ENCODE peak calls at places on chromosomes 4 and X, in ten cellular contexts. One of them, this sample, is unnamed.

GRCh38 chr4:14178421-14178820 is 550.9 kb upstream of the BOD1L1 start:
- DNase-seq in astrocyte of the cerebellum: no peak
- DNase-seq in mucosa of gallbladder: peak; percentile 22
- DNase-seq in posterior vena cava: no peak
- DNase-seq in iris pigment epithelial cell: peak; percentile 57
- DNase-seq in HT-29: peak; percentile 72
- DNase-seq in activated T-helper 2 cell treated with anti-CD3 and anti-CD28 coated beads, Interferon-gamma antibody, Interleukin-2, Interleukin-4, amounts not matched to agents 10 μg/mL and 5 μg/mL and 100 μg/mL, durations not matched to agents 14 hours and 24 hours and 36 hours: no peak
- DNase-seq in epithelial cell of esophagus: peak; percentile 68
- DNase-seq in activated T-cell treated with anti-CD3 and anti-CD28 coated beads for 48 hours: no peak
- DNase-seq in activated CD8-positive, alpha-beta T cell treated with anti-CD3 and anti-CD28 coated beads, Interleukin-2, amount 10 ng/mL, durations not matched to agents 7 days and 5 days: peak; percentile 22
- DNase-seq in this sample: no peak

GRCh38 chr4:87060957-87061356 is 126.1 kb downstream of the AFF1 start:
- DNase-seq in HT-29: peak; percentile 83
- DNase-seq in mucosa of gallbladder: no peak
- DNase-seq in activated T-helper 2 cell treated with anti-CD3 and anti-CD28 coated beads, Interferon-gamma antibody, Interleukin-2, Interleukin-4, amounts not matched to agents 10 μg/mL and 5 μg/mL and 100 μg/mL, durations not matched to agents 14 hours and 24 hours and 36 hours: no peak
- DNase-seq in activated T-cell treated with anti-CD3 and anti-CD28 coated beads for 48 hours: no peak
- DNase-seq in epithelial cell of esophagus: peak; percentile 70
- DNase-seq in posterior vena cava: no peak
- DNase-seq in astrocyte of the cerebellum: peak; percentile 50
- DNase-seq in iris pigment epithelial cell: peak; percentile 66
- DNase-seq in activated CD8-positive, alpha-beta T cell treated with anti-CD3 and anti-CD28 coated beads, Interleukin-2, amount 10 ng/mL, durations not matched to agents 7 days and 5 days: no peak
- DNase-seq in this sample: no peak

GRCh38 chr4:17066972-17067371 is 168.5 kb upstream of the LDB2 start:
- DNase-seq in HT-29: no peak
- DNase-seq in activated T-cell treated with anti-CD3 and anti-CD28 coated beads for 48 hours: no peak
- DNase-seq in mucosa of gallbladder: no peak
- DNase-seq in astrocyte of the cerebellum: peak; percentile 80
- DNase-seq in activated CD8-positive, alpha-beta T cell treated with anti-CD3 and anti-CD28 coated beads, Interleukin-2, amount 10 ng/mL, durations not matched to agents 7 days and 5 days: no peak
- DNase-seq in activated T-helper 2 cell treated with anti-CD3 and anti-CD28 coated beads, Interferon-gamma antibody, Interleukin-2, Interleukin-4, amounts not matched to agents 10 μg/mL and 5 μg/mL and 100 μg/mL, durations not matched to agents 14 hours and 24 hours and 36 hours: no peak
- DNase-seq in posterior vena cava: no peak
- DNase-seq in iris pigment epithelial cell: peak; percentile 91
- DNase-seq in epithelial cell of esophagus: peak; percentile 87
- DNase-seq in this sample: no peak

GRCh38 chr4:110003401-110004187 is 90.9 kb downstream of the EGF start:
- DNase-seq in iris pigment epithelial cell: no peak
- DNase-seq in epithelial cell of esophagus: peak; percentile 48
- DNase-seq in activated CD8-positive, alpha-beta T cell treated with anti-CD3 and anti-CD28 coated beads, Interleukin-2, amount 10 ng/mL, durations not matched to agents 7 days and 5 days: no peak
- DNase-seq in mucosa of gallbladder: no peak
- DNase-seq in astrocyte of the cerebellum: no peak
- DNase-seq in activated T-cell treated with anti-CD3 and anti-CD28 coated beads for 48 hours: no peak
- DNase-seq in activated T-helper 2 cell treated with anti-CD3 and anti-CD28 coated beads, Interferon-gamma antibody, Interleukin-2, Interleukin-4, amounts not matched to agents 10 μg/mL and 5 μg/mL and 100 μg/mL, durations not matched to agents 14 hours and 24 hours and 36 hours: no peak
- DNase-seq in HT-29: no peak
- DNase-seq in posterior vena cava: no peak
- DNase-seq in this sample: no peak

GRCh38 chr4:55637272-55637820 is 1.2 kb upstream of the NMU start:
- DNase-seq in astrocyte of the cerebellum: no peak
- DNase-seq in activated T-cell treated with anti-CD3 and anti-CD28 coated beads for 48 hours: no peak
- DNase-seq in HT-29: no peak
- DNase-seq in mucosa of gallbladder: no peak
- DNase-seq in iris pigment epithelial cell: no peak
- DNase-seq in epithelial cell of esophagus: no peak
- DNase-seq in activated CD8-positive, alpha-beta T cell treated with anti-CD3 and anti-CD28 coated beads, Interleukin-2, amount 10 ng/mL, durations not matched to agents 7 days and 5 days: no peak
- DNase-seq in activated T-helper 2 cell treated with anti-CD3 and anti-CD28 coated beads, Interferon-gamma antibody, Interleukin-2, Interleukin-4, amounts not matched to agents 10 μg/mL and 5 μg/mL and 100 μg/mL, durations not matched to agents 14 hours and 24 hours and 36 hours: no peak
- DNase-seq in posterior vena cava: no peak
- DNase-seq in this sample: no peak

GRCh38 chr4:8200302-8200975 is 1.3 kb downstream of the SH3TC1 start:
- DNase-seq in astrocyte of the cerebellum: no peak
- DNase-seq in epithelial cell of esophagus: peak; percentile 61
- DNase-seq in activated T-helper 2 cell treated with anti-CD3 and anti-CD28 coated beads, Interferon-gamma antibody, Interleukin-2, Interleukin-4, amounts not matched to agents 10 μg/mL and 5 μg/mL and 100 μg/mL, durations not matched to agents 14 hours and 24 hours and 36 hours: no peak
- DNase-seq in activated CD8-positive, alpha-beta T cell treated with anti-CD3 and anti-CD28 coated beads, Interleukin-2, amount 10 ng/mL, durations not matched to agents 7 days and 5 days: peak; percentile 38
- DNase-seq in iris pigment epithelial cell: peak; percentile 71
- DNase-seq in activated T-cell treated with anti-CD3 and anti-CD28 coated beads for 48 hours: no peak
- DNase-seq in HT-29: peak; percentile 74
- DNase-seq in mucosa of gallbladder: peak; percentile 56
- DNase-seq in posterior vena cava: no peak
- DNase-seq in this sample: no peak

GRCh38 chrX:104659037-104659744 is 93.2 kb downstream of the IL1RAPL2 start:
- DNase-seq in iris pigment epithelial cell: peak; percentile 66
- DNase-seq in mucosa of gallbladder: peak; percentile 76
- DNase-seq in posterior vena cava: no peak
- DNase-seq in HT-29: peak; percentile 57
- DNase-seq in activated T-cell treated with anti-CD3 and anti-CD28 coated beads for 48 hours: no peak
- DNase-seq in activated T-helper 2 cell treated with anti-CD3 and anti-CD28 coated beads, Interferon-gamma antibody, Interleukin-2, Interleukin-4, amounts not matched to agents 10 μg/mL and 5 μg/mL and 100 μg/mL, durations not matched to agents 14 hours and 24 hours and 36 hours: no peak
- DNase-seq in activated CD8-positive, alpha-beta T cell treated with anti-CD3 and anti-CD28 coated beads, Interleukin-2, amount 10 ng/mL, durations not matched to agents 7 days and 5 days: no peak
- DNase-seq in epithelial cell of esophagus: peak; percentile 49
- DNase-seq in astrocyte of the cerebellum: peak; percentile 53
- DNase-seq in this sample: no peak

GRCh38 chr4:14924945-14925344 is 77.3 kb upstream of the CPEB2 start:
- DNase-seq in HT-29: peak; percentile 14
- DNase-seq in epithelial cell of esophagus: peak; percentile 52
- DNase-seq in astrocyte of the cerebellum: no peak
- DNase-seq in mucosa of gallbladder: no peak
- DNase-seq in activated T-helper 2 cell treated with anti-CD3 and anti-CD28 coated beads, Interferon-gamma antibody, Interleukin-2, Interleukin-4, amounts not matched to agents 10 μg/mL and 5 μg/mL and 100 μg/mL, durations not matched to agents 14 hours and 24 hours and 36 hours: no peak
- DNase-seq in iris pigment epithelial cell: no peak
- DNase-seq in activated CD8-positive, alpha-beta T cell treated with anti-CD3 and anti-CD28 coated beads, Interleukin-2, amount 10 ng/mL, durations not matched to agents 7 days and 5 days: no peak
- DNase-seq in activated T-cell treated with anti-CD3 and anti-CD28 coated beads for 48 hours: no peak
- DNase-seq in posterior vena cava: no peak
- DNase-seq in this sample: no peak

GRCh38 chrX:149527705-149528104 is 13.1 kb upstream of the EOLA1 start:
- DNase-seq in iris pigment epithelial cell: peak; percentile 34
- DNase-seq in activated CD8-positive, alpha-beta T cell treated with anti-CD3 and anti-CD28 coated beads, Interleukin-2, amount 10 ng/mL, durations not matched to agents 7 days and 5 days: peak; percentile 47
- DNase-seq in activated T-cell treated with anti-CD3 and anti-CD28 coated beads for 48 hours: no peak
- DNase-seq in mucosa of gallbladder: no peak
- DNase-seq in HT-29: peak; percentile 65
- DNase-seq in astrocyte of the cerebellum: no peak
- DNase-seq in epithelial cell of esophagus: peak; percentile 49
- DNase-seq in activated T-helper 2 cell treated with anti-CD3 and anti-CD28 coated beads, Interferon-gamma antibody, Interleukin-2, Interleukin-4, amounts not matched to agents 10 μg/mL and 5 μg/mL and 100 μg/mL, durations not matched to agents 14 hours and 24 hours and 36 hours: peak; percentile 26
- DNase-seq in posterior vena cava: no peak
- DNase-seq in this sample: peak; percentile 36